ENCODE peak calls at places on chromosomes 5 and 9, in eight cellular contexts. One of them, this sample, is unnamed.

GRCh38 chr5:95835682-95836405 is 13.3 kb upstream of the GLRX start:
- DNase-seq in CD4-positive, CD25-positive, alpha-beta regulatory T cell: no peak
- DNase-seq in Peyer's patch: peak
- DNase-seq in AML-193: peak
- DNase-seq in activated CD4-positive, alpha-beta T cell treated with anti-CD3 and anti-CD28 coated beads, Interleukin-2, amount 10 ng/mL, durations not matched to agents 7 days and 5 days: peak
- DNase-seq in ACHN: no peak
- DNase-seq in stimulated activated naive CD8-positive, alpha-beta T cell treated with anti-CD3 and anti-CD28 coated beads, Interleukin-15, amount 100 ng/mL, for 72 hours: no peak
- DNase-seq in testis: no peak
- DNase-seq in this sample: peak

GRCh38 chr5:168268949-168269943 is 22.2 kb upstream of the WWC1 start:
- DNase-seq in ACHN: peak
- DNase-seq in CD4-positive, CD25-positive, alpha-beta regulatory T cell: peak
- DNase-seq in stimulated activated naive CD8-positive, alpha-beta T cell treated with anti-CD3 and anti-CD28 coated beads, Interleukin-15, amount 100 ng/mL, for 72 hours: peak
- DNase-seq in testis: peak
- DNase-seq in AML-193: peak
- DNase-seq in Peyer's patch: peak
- DNase-seq in activated CD4-positive, alpha-beta T cell treated with anti-CD3 and anti-CD28 coated beads, Interleukin-2, amount 10 ng/mL, durations not matched to agents 7 days and 5 days: peak
- DNase-seq in this sample: peak

GRCh38 chr5:132363431-132364112 is 5.9 kb upstream of the SLC22A5 start:
- DNase-seq in testis: no peak
- DNase-seq in ACHN: peak
- DNase-seq in stimulated activated naive CD8-positive, alpha-beta T cell treated with anti-CD3 and anti-CD28 coated beads, Interleukin-15, amount 100 ng/mL, for 72 hours: no peak
- DNase-seq in AML-193: no peak
- DNase-seq in activated CD4-positive, alpha-beta T cell treated with anti-CD3 and anti-CD28 coated beads, Interleukin-2, amount 10 ng/mL, durations not matched to agents 7 days and 5 days: no peak
- DNase-seq in Peyer's patch: no peak
- DNase-seq in CD4-positive, CD25-positive, alpha-beta regulatory T cell: no peak
- DNase-seq in this sample: no peak

GRCh38 chr9:98654247-98654646 is 54.5 kb downstream of the GABBR2 start:
- DNase-seq in ACHN: no peak
- DNase-seq in Peyer's patch: no peak
- DNase-seq in AML-193: no peak
- DNase-seq in CD4-positive, CD25-positive, alpha-beta regulatory T cell: no peak
- DNase-seq in testis: no peak
- DNase-seq in activated CD4-positive, alpha-beta T cell treated with anti-CD3 and anti-CD28 coated beads, Interleukin-2, amount 10 ng/mL, durations not matched to agents 7 days and 5 days: no peak
- DNase-seq in stimulated activated naive CD8-positive, alpha-beta T cell treated with anti-CD3 and anti-CD28 coated beads, Interleukin-15, amount 100 ng/mL, for 72 hours: no peak
- DNase-seq in this sample: no peak

GRCh38 chr5:54295658-54296276 is 14.6 kb downstream of the ARL15 start:
- DNase-seq in Peyer's patch: no peak
- DNase-seq in activated CD4-positive, alpha-beta T cell treated with anti-CD3 and anti-CD28 coated beads, Interleukin-2, amount 10 ng/mL, durations not matched to agents 7 days and 5 days: no peak
- DNase-seq in ACHN: no peak
- DNase-seq in AML-193: peak
- DNase-seq in CD4-positive, CD25-positive, alpha-beta regulatory T cell: no peak
- DNase-seq in stimulated activated naive CD8-positive, alpha-beta T cell treated with anti-CD3 and anti-CD28 coated beads, Interleukin-15, amount 100 ng/mL, for 72 hours: no peak
- DNase-seq in testis: no peak
- DNase-seq in this sample: no peak

GRCh38 chr9:4689687-4690104 is 10.3 kb downstream of the CDC37L1 start:
- DNase-seq in activated CD4-positive, alpha-beta T cell treated with anti-CD3 and anti-CD28 coated beads, Interleukin-2, amount 10 ng/mL, durations not matched to agents 7 days and 5 days: no peak
- DNase-seq in AML-193: no peak
- DNase-seq in testis: no peak
- DNase-seq in ACHN: no peak
- DNase-seq in stimulated activated naive CD8-positive, alpha-beta T cell treated with anti-CD3 and anti-CD28 coated beads, Interleukin-15, amount 100 ng/mL, for 72 hours: no peak
- DNase-seq in CD4-positive, CD25-positive, alpha-beta regulatory T cell: no peak
- DNase-seq in Peyer's patch: no peak
- DNase-seq in this sample: no peak

GRCh38 chr9:97938081-97938644 is at the start of gene HEMGN:
- DNase-seq in stimulated activated naive CD8-positive, alpha-beta T cell treated with anti-CD3 and anti-CD28 coated beads, Interleukin-15, amount 100 ng/mL, for 72 hours: no peak
- DNase-seq in activated CD4-positive, alpha-beta T cell treated with anti-CD3 and anti-CD28 coated beads, Interleukin-2, amount 10 ng/mL, durations not matched to agents 7 days and 5 days: peak
- DNase-seq in CD4-positive, CD25-positive, alpha-beta regulatory T cell: no peak
- DNase-seq in AML-193: no peak
- DNase-seq in ACHN: no peak
- DNase-seq in testis: no peak
- DNase-seq in Peyer's patch: no peak
- DNase-seq in this sample: peak

GRCh38 chr5:157562111-157562581 is 13.4 kb downstream of the ADAM19 start:
- DNase-seq in Peyer's patch: no peak
- DNase-seq in ACHN: no peak
- DNase-seq in CD4-positive, CD25-positive, alpha-beta regulatory T cell: no peak
- DNase-seq in activated CD4-positive, alpha-beta T cell treated with anti-CD3 and anti-CD28 coated beads, Interleukin-2, amount 10 ng/mL, durations not matched to agents 7 days and 5 days: no peak
- DNase-seq in stimulated activated naive CD8-positive, alpha-beta T cell treated with anti-CD3 and anti-CD28 coated beads, Interleukin-15, amount 100 ng/mL, for 72 hours: no peak
- DNase-seq in testis: no peak
- DNase-seq in AML-193: no peak
- DNase-seq in this sample: no peak

GRCh38 chr5:176849611-176850227 is 39.4 kb downstream of the UNC5A start:
- DNase-seq in activated CD4-positive, alpha-beta T cell treated with anti-CD3 and anti-CD28 coated beads, Interleukin-2, amount 10 ng/mL, durations not matched to agents 7 days and 5 days: no peak
- DNase-seq in stimulated activated naive CD8-positive, alpha-beta T cell treated with anti-CD3 and anti-CD28 coated beads, Interleukin-15, amount 100 ng/mL, for 72 hours: no peak
- DNase-seq in Peyer's patch: no peak
- DNase-seq in testis: no peak
- DNase-seq in AML-193: no peak
- DNase-seq in ACHN: no peak
- DNase-seq in CD4-positive, CD25-positive, alpha-beta regulatory T cell: no peak
- DNase-seq in this sample: no peak

GRCh38 chr9:133238272-133238850 is 29.3 kb upstream of the OBP2B start:
- DNase-seq in AML-193: no peak
- DNase-seq in testis: peak
- DNase-seq in Peyer's patch: peak
- DNase-seq in activated CD4-positive, alpha-beta T cell treated with anti-CD3 and anti-CD28 coated beads, Interleukin-2, amount 10 ng/mL, durations not matched to agents 7 days and 5 days: no peak
- DNase-seq in stimulated activated naive CD8-positive, alpha-beta T cell treated with anti-CD3 and anti-CD28 coated beads, Interleukin-15, amount 100 ng/mL, for 72 hours: peak
- DNase-seq in CD4-positive, CD25-positive, alpha-beta regulatory T cell: no peak
- DNase-seq in ACHN: peak
- DNase-seq in this sample: no peak

GRCh38 chr9:4016789-4017188 is 283.1 kb downstream of the GLIS3 start:
- DNase-seq in AML-193: no peak
- DNase-seq in Peyer's patch: no peak
- DNase-seq in stimulated activated naive CD8-positive, alpha-beta T cell treated with anti-CD3 and anti-CD28 coated beads, Interleukin-15, amount 100 ng/mL, for 72 hours: no peak
- DNase-seq in testis: no peak
- DNase-seq in CD4-positive, CD25-positive, alpha-beta regulatory T cell: no peak
- DNase-seq in activated CD4-positive, alpha-beta T cell treated with anti-CD3 and anti-CD28 coated beads, Interleukin-2, amount 10 ng/mL, durations not matched to agents 7 days and 5 days: no peak
- DNase-seq in ACHN: no peak
- DNase-seq in this sample: no peak

GRCh38 chr5:153752890-153753289 is 262.4 kb downstream of the GRIA1 start:
- DNase-seq in ACHN: no peak
- DNase-seq in stimulated activated naive CD8-positive, alpha-beta T cell treated with anti-CD3 and anti-CD28 coated beads, Interleukin-15, amount 100 ng/mL, for 72 hours: no peak
- DNase-seq in CD4-positive, CD25-positive, alpha-beta regulatory T cell: no peak
- DNase-seq in activated CD4-positive, alpha-beta T cell treated with anti-CD3 and anti-CD28 coated beads, Interleukin-2, amount 10 ng/mL, durations not matched to agents 7 days and 5 days: no peak
- DNase-seq in AML-193: no peak
- DNase-seq in testis: no peak
- DNase-seq in Peyer's patch: no peak
- DNase-seq in this sample: no peak

GRCh38 chr5:55993013-55993412 is 1.8 kb downstream of the IL6ST start:
- DNase-seq in activated CD4-positive, alpha-beta T cell treated with anti-CD3 and anti-CD28 coated beads, Interleukin-2, amount 10 ng/mL, durations not matched to agents 7 days and 5 days: no peak
- DNase-seq in ACHN: no peak
- DNase-seq in CD4-positive, CD25-positive, alpha-beta regulatory T cell: no peak
- DNase-seq in stimulated activated naive CD8-positive, alpha-beta T cell treated with anti-CD3 and anti-CD28 coated beads, Interleukin-15, amount 100 ng/mL, for 72 hours: no peak
- DNase-seq in testis: peak
- DNase-seq in AML-193: no peak
- DNase-seq in Peyer's patch: no peak
- DNase-seq in this sample: no peak

GRCh38 chr5:138960145-138960692 is 85.1 kb upstream of the LRRTM2 start:
- DNase-seq in Peyer's patch: no peak
- DNase-seq in stimulated activated naive CD8-positive, alpha-beta T cell treated with anti-CD3 and anti-CD28 coated beads, Interleukin-15, amount 100 ng/mL, for 72 hours: no peak
- DNase-seq in testis: no peak
- DNase-seq in activated CD4-positive, alpha-beta T cell treated with anti-CD3 and anti-CD28 coated beads, Interleukin-2, amount 10 ng/mL, durations not matched to agents 7 days and 5 days: no peak
- DNase-seq in ACHN: no peak
- DNase-seq in AML-193: no peak
- DNase-seq in CD4-positive, CD25-positive, alpha-beta regulatory T cell: no peak
- DNase-seq in this sample: no peak

GRCh38 chr5:57725628-57726504 is 243.3 kb upstream of the ACTBL2 start:
- DNase-seq in Peyer's patch: no peak
- DNase-seq in testis: no peak
- DNase-seq in CD4-positive, CD25-positive, alpha-beta regulatory T cell: no peak
- DNase-seq in activated CD4-positive, alpha-beta T cell treated with anti-CD3 and anti-CD28 coated beads, Interleukin-2, amount 10 ng/mL, durations not matched to agents 7 days and 5 days: no peak
- DNase-seq in ACHN: no peak
- DNase-seq in stimulated activated naive CD8-positive, alpha-beta T cell treated with anti-CD3 and anti-CD28 coated beads, Interleukin-15, amount 100 ng/mL, for 72 hours: no peak
- DNase-seq in AML-193: no peak
- DNase-seq in this sample: no peak

GRCh38 chr5:73856972-73857371 is 231.0 kb downstream of the ARHGEF28 start:
- DNase-seq in testis: peak
- DNase-seq in stimulated activated naive CD8-positive, alpha-beta T cell treated with anti-CD3 and anti-CD28 coated beads, Interleukin-15, amount 100 ng/mL, for 72 hours: no peak
- DNase-seq in activated CD4-positive, alpha-beta T cell treated with anti-CD3 and anti-CD28 coated beads, Interleukin-2, amount 10 ng/mL, durations not matched to agents 7 days and 5 days: no peak
- DNase-seq in ACHN: no peak
- DNase-seq in AML-193: no peak
- DNase-seq in Peyer's patch: no peak
- DNase-seq in CD4-positive, CD25-positive, alpha-beta regulatory T cell: no peak
- DNase-seq in this sample: no peak

GRCh38 chr5:113040672-113041071 is 64.1 kb downstream of the DCP2 start:
- DNase-seq in stimulated activated naive CD8-positive, alpha-beta T cell treated with anti-CD3 and anti-CD28 coated beads, Interleukin-15, amount 100 ng/mL, for 72 hours: no peak
- DNase-seq in activated CD4-positive, alpha-beta T cell treated with anti-CD3 and anti-CD28 coated beads, Interleukin-2, amount 10 ng/mL, durations not matched to agents 7 days and 5 days: no peak
- DNase-seq in testis: no peak
- DNase-seq in ACHN: no peak
- DNase-seq in CD4-positive, CD25-positive, alpha-beta regulatory T cell: no peak
- DNase-seq in AML-193: no peak
- DNase-seq in Peyer's patch: no peak
- DNase-seq in this sample: no peak

GRCh38 chr5:1073239-1074102 is 38.4 kb downstream of the SLC12A7 start:
- DNase-seq in stimulated activated naive CD8-positive, alpha-beta T cell treated with anti-CD3 and anti-CD28 coated beads, Interleukin-15, amount 100 ng/mL, for 72 hours: no peak
- DNase-seq in activated CD4-positive, alpha-beta T cell treated with anti-CD3 and anti-CD28 coated beads, Interleukin-2, amount 10 ng/mL, durations not matched to agents 7 days and 5 days: no peak
- DNase-seq in AML-193: no peak
- DNase-seq in Peyer's patch: no peak
- DNase-seq in ACHN: no peak
- DNase-seq in testis: no peak
- DNase-seq in CD4-positive, CD25-positive, alpha-beta regulatory T cell: no peak
- DNase-seq in this sample: no peak

GRCh38 chr9:27451207-27451792 is 72.8 kb upstream of the IFNK start:
- DNase-seq in AML-193: no peak
- DNase-seq in activated CD4-positive, alpha-beta T cell treated with anti-CD3 and anti-CD28 coated beads, Interleukin-2, amount 10 ng/mL, durations not matched to agents 7 days and 5 days: no peak
- DNase-seq in CD4-positive, CD25-positive, alpha-beta regulatory T cell: no peak
- DNase-seq in testis: no peak
- DNase-seq in stimulated activated naive CD8-positive, alpha-beta T cell treated with anti-CD3 and anti-CD28 coated beads, Interleukin-15, amount 100 ng/mL, for 72 hours: no peak
- DNase-seq in Peyer's patch: no peak
- DNase-seq in ACHN: no peak
- DNase-seq in this sample: no peak

GRCh38 chr5:140556438-140556837 is 835 bp downstream of the SRA1 start:
- DNase-seq in ACHN: no peak
- DNase-seq in Peyer's patch: no peak
- DNase-seq in activated CD4-positive, alpha-beta T cell treated with anti-CD3 and anti-CD28 coated beads, Interleukin-2, amount 10 ng/mL, durations not matched to agents 7 days and 5 days: no peak
- DNase-seq in stimulated activated naive CD8-positive, alpha-beta T cell treated with anti-CD3 and anti-CD28 coated beads, Interleukin-15, amount 100 ng/mL, for 72 hours: no peak
- DNase-seq in AML-193: peak
- DNase-seq in CD4-positive, CD25-positive, alpha-beta regulatory T cell: no peak
- DNase-seq in testis: no peak
- DNase-seq in this sample: peak